ENCODE peak calls at places on chromosomes 3 and 15, in seven cellular contexts. T is colonic mucosa; R is CD4-positive, alpha-beta memory T cell; S is right lobe of liver; D is hepatocyte; I is IMR-90; L is iPS DF 6.9. P is an unnamed sample.

GRCh38 chr3:78139166-78139565 is 1099.3 kb downstream of the ROBO2 start:
- DNase-seq in T (no peak), S (no peak), L (no peak), D (no peak), R (no peak), I (peak), P (no peak)

GRCh38 chr3:72145506-72146380 is 360.8 kb upstream of the PROK2 start:
- DNase-seq in R (no peak), T (no peak), L (no peak), D (peak), I (peak), S (no peak), P (no peak)

GRCh38 chr3:24521306-24522154 is 26.9 kb upstream of the THRB start:
- DNase-seq in D (peak), T (peak), L (no peak), I (no peak), S (peak), R (no peak), P (no peak)

GRCh38 chr3:48356419-48356818 is 15.6 kb upstream of the FBXW12 start:
- DNase-seq in I (no peak), L (no peak), T (no peak), S (no peak), D (no peak), R (no peak), P (no peak)

GRCh38 chr15:98515186-98515585 is 133.2 kb upstream of the IGF1R start:
- DNase-seq in D (no peak), T (no peak), S (no peak), I (no peak), L (no peak), R (no peak), P (no peak)

GRCh38 chr3:46138571-46138970 is 69.5 kb downstream of the CCR1 start:
- DNase-seq in R (no peak), L (no peak), I (no peak), D (no peak), T (no peak), S (no peak), P (no peak)

GRCh38 chr3:188262913-188263683 is 109.1 kb downstream of the LPP start:
- DNase-seq in T (no peak), I (peak), D (peak), S (no peak), R (no peak), L (no peak), P (peak)

GRCh38 chr15:37995461-37996347 is 61.3 kb downstream of the TMCO5A start:
- DNase-seq in L (no peak), D (peak), R (no peak), S (no peak), I (peak), T (no peak), P (no peak)

GRCh38 chr3:48990636-48991421 is 788 bp downstream of the P4HTM start:
- DNase-seq in S (no peak), R (peak), L (no peak), T (peak), I (no peak), D (peak), P (peak)

GRCh38 chr3:132256984-132257383 is 60.2 kb upstream of the ACP3 start:
- DNase-seq in L (peak), I (peak), S (no peak), T (peak), R (no peak), D (peak), P (no peak)

GRCh38 chr3:156630081-156630772 is 44.2 kb upstream of the TIPARP start:
- DNase-seq in T (no peak), L (no peak), D (no peak), I (peak), R (no peak), S (no peak), P (no peak)

GRCh38 chr15:91132079-91132478 is 32.0 kb downstream of the SV2B start:
- DNase-seq in I (no peak), L (no peak), S (no peak), R (no peak), D (no peak), T (no peak), P (no peak)

GRCh38 chr3:69058180-69058946 is 6.2 kb upstream of the TMF1 start:
- DNase-seq in I (no peak), L (no peak), D (no peak), R (peak), S (no peak), T (no peak), P (no peak)

GRCh38 chr3:34159613-34160420 is 361.4 kb downstream of the PDCD6IP start:
- DNase-seq in D (no peak), T (no peak), R (no peak), I (no peak), L (no peak), S (no peak), P (no peak)

GRCh38 chr3:160183375-160184076 is 41.7 kb upstream of the C3orf80 start:
- DNase-seq in D (no peak), T (no peak), I (peak), L (no peak), S (no peak), R (no peak), P (no peak)

GRCh38 chr15:23629234-23629805 is 18.3 kb downstream of the MAGEL2 start:
- DNase-seq in I (no peak), L (no peak), R (no peak), T (no peak), S (no peak), D (peak), P (no peak)

GRCh38 chr15:45573961-45574629 is 13.1 kb upstream of the BLOC1S6 start:
- DNase-seq in L (peak), T (no peak), D (peak), S (no peak), R (no peak), I (no peak), P (no peak)

GRCh38 chr3:4492240-4493007 is 724 bp upstream of the ITPR1 start:
- DNase-seq in T (peak), S (peak), D (peak), L (no peak), I (peak), R (peak), P (no peak)

GRCh38 chr3:191255156-191255555 is 56.1 kb downstream of the OSTN start:
- DNase-seq in L (no peak), R (no peak), I (no peak), T (no peak), D (no peak), S (no peak), P (no peak)

GRCh38 chr3:32097768-32098167 is 8.7 kb upstream of the GPD1L start:
- DNase-seq in D (no peak), I (no peak), L (no peak), S (no peak), T (no peak), R (no peak), P (no peak)

GRCh38 chr3:65196663-65197062 is 508.9 kb upstream of the ADAMTS9 start:
- DNase-seq in I (no peak), L (no peak), R (no peak), D (no peak), S (no peak), T (no peak), P (no peak)

GRCh38 chr3:58526124-58526957 is 10.6 kb downstream of the ACOX2 start:
- DNase-seq in L (peak), I (peak), R (no peak), D (peak), S (no peak), T (peak), P (no peak)

GRCh38 chr3:185629554-185630181 is 43.6 kb downstream of the SENP2 start:
- DNase-seq in L (no peak), D (no peak), R (no peak), T (no peak), S (no peak), I (peak), P (no peak)

GRCh38 chr3:17158941-17159682 is 274.4 kb downstream of the PLCL2 start:
- DNase-seq in I (peak), S (no peak), L (no peak), T (no peak), D (no peak), R (no peak), P (no peak)

GRCh38 chr15:88835646-88836045 is 32.4 kb downstream of the ACAN start:
- DNase-seq in I (peak), T (no peak), L (no peak), S (no peak), D (no peak), R (no peak), P (no peak)

GRCh38 chr15:66080791-66081475 is 172.6 kb downstream of the MEGF11 start:
- DNase-seq in D (peak), S (no peak), R (no peak), T (peak), L (no peak), I (peak), P (no peak)

GRCh38 chr3:182400838-182401237 is 392.5 kb upstream of the ATP11B start:
- DNase-seq in D (no peak), R (no peak), S (no peak), T (no peak), L (no peak), I (no peak), P (no peak)

GRCh38 chr3:4570840-4571621 is 77.9 kb downstream of the ITPR1 start:
- DNase-seq in L (no peak), I (no peak), T (no peak), D (no peak), S (no peak), R (no peak), P (no peak)

GRCh38 chr15:65875458-65875857 is 6.2 kb downstream of the RAB11A start:
- DNase-seq in S (no peak), I (peak), T (no peak), L (no peak), D (no peak), R (no peak), P (no peak)

GRCh38 chr15:39232512-39232911 is 348.4 kb upstream of the THBS1 start:
- DNase-seq in S (no peak), I (peak), L (no peak), R (no peak), D (no peak), T (no peak), P (no peak)

GRCh38 chr3:142244056-142244455 is 18.7 kb upstream of the GK5 start:
- DNase-seq in T (no peak), D (no peak), R (no peak), I (no peak), S (no peak), L (no peak), P (no peak)

GRCh38 chr3:46925585-46925934 is 48.0 kb downstream of the PTH1R start:
- DNase-seq in L (no peak), D (no peak), R (no peak), T (no peak), S (peak), I (no peak), P (no peak)

GRCh38 chr3:34005886-34006285 is 207.5 kb downstream of the PDCD6IP start:
- DNase-seq in S (no peak), I (peak), L (no peak), T (no peak), R (no peak), D (no peak), P (no peak)

GRCh38 chr3:191350389-191351090 is 20.2 kb upstream of the UTS2B start:
- DNase-seq in D (no peak), I (peak), T (no peak), R (no peak), L (no peak), S (no peak), P (no peak)

GRCh38 chr3:183551930-183552329 is 3.6 kb downstream of the KLHL6 start:
- DNase-seq in D (no peak), I (no peak), S (no peak), T (no peak), R (no peak), L (no peak), P (no peak)

GRCh38 chr3:56818156-56818985 is 16.6 kb upstream of the ARHGEF3 start:
- DNase-seq in R (no peak), L (no peak), T (no peak), S (no peak), I (no peak), D (no peak), P (no peak)

GRCh38 chr3:149299938-149300791 is 33.3 kb downstream of the TM4SF18 start:
- DNase-seq in T (peak), L (no peak), S (no peak), D (peak), I (peak), R (no peak), P (no peak)

GRCh38 chr15:62857411-62857853 is 185.1 kb upstream of the TPM1 start:
- DNase-seq in T (no peak), S (no peak), R (peak), L (no peak), I (no peak), D (no peak), P (no peak)

GRCh38 chr15:62855085-62855476 is 187.5 kb upstream of the TPM1 start:
- DNase-seq in T (no peak), I (no peak), D (no peak), R (no peak), L (no peak), S (no peak), P (no peak)

GRCh38 chr15:62858343-62858742 is 184.2 kb upstream of the TPM1 start:
- DNase-seq in R (no peak), L (no peak), T (no peak), D (no peak), S (no peak), I (no peak), P (no peak)

GRCh38 chr15:62854420-62855084 is 188.0 kb upstream of the TPM1 start:
- DNase-seq in L (no peak), I (no peak), S (no peak), D (no peak), T (no peak), R (no peak), P (no peak)

GRCh38 chr15:62856466-62857246 is 185.9 kb upstream of the TPM1 start:
- DNase-seq in S (no peak), I (no peak), T (no peak), L (no peak), R (no peak), D (no peak), P (no peak)
- H3K27ac ChIP-seq in S (no peak), I (no peak), T (no peak), L (no peak), R (no peak), D (no peak), P (no peak)

GRCh38 chr3:100954199-100954935 is 38.9 kb downstream of the ABI3BP start:
- DNase-seq in S (no peak), D (no peak), I (peak), R (no peak), T (no peak), L (no peak), P (no peak)
- H3K27ac ChIP-seq in S (no peak), D (no peak), I (no peak), R (no peak), T (no peak), L (no peak), P (no peak)

DNA sequence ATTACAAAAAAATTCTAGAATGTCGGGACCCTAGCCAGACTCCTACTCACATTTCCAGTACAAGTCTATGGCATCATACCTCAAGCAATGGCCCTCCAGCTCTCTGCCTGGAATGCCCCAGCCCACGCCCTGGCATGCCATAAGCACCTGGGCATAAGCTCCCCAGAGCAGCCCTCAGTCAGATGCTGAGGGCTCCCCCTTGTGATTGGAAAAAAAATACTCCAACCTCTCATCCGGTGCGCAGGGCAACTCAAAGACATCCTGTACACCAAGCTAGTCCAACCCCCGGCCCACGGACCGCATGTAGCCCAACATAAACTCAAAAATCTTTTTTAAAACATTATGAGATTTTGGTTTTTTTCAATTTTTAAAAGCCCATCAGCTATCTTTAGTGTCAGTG is 115.4 kb downstream of the NEK10 start:
- DNase-seq in I (peak), S (no peak), D (peak), L (peak), R (peak), T (peak), P (no peak)
- H3K27ac ChIP-seq in I (no peak), S (no peak), D (no peak), L (no peak), R (no peak), T (no peak), P (no peak)

DNA sequence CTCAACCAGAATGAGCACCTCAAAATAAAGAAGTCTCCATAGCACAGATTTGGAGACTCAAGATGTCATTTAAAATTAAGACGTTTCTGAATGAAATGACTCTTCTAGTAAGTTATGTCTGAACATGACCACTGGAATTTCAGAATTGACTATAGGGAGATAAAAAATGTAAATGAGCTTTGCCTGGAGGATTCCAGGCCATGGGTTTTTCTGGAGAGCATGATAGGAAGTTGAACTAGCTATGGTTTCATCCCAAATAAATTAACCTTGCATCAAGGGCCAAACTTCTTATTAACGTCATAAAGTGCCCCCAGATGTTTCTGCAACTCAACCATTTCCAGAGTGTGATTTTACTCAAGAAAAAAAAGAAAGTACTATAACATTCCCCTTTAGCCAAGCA is 222.6 kb upstream of the NR2F2 start:
- DNase-seq in I (peak), R (no peak), S (no peak), D (no peak), T (no peak), L (no peak), P (no peak)
- H3K27ac ChIP-seq in I (no peak), R (no peak), S (no peak), D (no peak), T (no peak), L (no peak), P (no peak)

DNA sequence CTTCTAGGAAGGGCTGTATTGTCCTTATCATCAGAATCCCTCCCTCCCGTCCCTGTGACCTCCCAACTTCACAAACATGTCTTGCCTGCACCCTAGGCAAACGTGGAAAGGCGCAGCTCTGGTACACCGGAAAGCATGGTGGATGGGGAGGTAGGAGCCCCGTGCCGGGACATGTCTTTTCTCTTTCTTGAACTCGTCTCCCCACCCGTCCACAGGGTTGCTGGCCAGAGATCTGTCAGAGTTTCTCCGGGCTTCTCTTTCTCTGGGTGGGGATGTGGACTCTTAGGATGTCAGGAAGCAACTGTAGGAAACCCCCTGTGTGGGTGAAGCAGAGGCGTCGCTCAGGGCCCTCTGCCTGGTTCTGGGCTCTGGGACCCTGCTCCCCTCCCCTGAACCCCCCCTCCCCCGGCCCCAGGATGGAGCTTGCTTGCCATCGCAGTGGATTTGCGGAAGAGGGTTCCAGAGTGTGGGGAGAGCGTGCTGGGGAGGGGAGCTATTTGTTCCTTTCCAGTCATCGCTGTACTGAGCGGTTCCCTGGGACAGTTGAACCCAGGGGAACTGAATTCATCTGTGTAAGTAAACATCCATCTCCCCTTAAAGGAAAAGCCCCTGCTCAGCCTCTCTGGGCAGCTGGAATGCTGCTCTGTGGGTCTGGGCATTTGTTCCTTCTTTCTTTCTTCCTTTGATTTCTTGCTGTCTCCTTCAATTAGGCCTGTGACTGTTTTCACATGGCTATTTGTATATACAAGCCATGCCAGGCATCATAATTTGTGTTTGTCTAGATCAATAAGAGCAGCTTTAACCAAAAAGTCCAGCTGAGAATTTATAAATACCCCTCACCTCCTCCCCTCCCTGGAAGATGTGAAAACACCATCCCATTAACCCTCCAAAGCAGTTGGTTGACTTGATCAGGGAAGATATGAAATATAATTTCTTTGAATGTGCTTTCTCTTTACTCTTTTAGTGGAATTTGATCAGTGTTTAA is 72.8 kb downstream of the SMAD3 start:
- DNase-seq in T (no peak), L (no peak), I (peak), S (no peak), D (no peak), R (no peak), P (no peak)
- H3K27ac ChIP-seq in T (peak), L (no peak), I (peak), S (no peak), D (peak), R (peak), P (no peak)

DNA sequence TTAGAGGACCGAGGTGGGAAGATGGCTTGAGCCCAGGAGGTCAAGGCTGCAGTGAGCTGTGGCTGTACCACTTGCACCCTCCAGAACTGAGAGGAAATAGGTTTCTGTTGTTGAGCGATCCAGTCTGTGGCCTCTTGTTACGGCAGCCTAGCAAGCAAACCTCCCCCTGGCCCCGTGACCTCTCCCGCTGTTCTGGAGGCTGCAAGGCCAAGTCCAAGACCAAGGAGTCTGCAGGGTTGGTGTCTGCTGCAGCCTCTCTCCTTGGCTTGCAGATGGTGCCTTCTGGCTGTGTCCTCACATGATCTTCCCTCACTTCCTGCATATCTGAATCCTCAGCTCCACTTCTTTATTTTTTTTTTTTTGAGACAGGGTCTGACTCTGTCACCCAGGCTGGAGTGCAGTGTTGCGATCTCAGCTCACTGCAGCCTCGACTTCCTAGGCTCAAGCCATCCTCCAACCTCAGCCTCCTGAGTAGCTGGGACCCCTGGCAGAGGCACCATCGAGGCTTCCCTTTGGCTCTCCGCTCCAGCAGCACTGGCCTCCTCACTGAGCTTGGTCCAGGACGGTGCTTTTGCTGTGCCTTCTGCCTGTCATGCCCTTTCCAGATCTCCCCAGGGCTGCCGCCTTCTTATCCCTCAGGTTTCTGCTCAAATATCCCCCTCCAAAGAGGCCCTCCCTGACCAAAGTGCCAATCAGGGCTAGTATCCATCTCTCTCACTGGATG is 18.0 kb upstream of the PLXND1 start:
- DNase-seq in I (peak), L (no peak), R (no peak), T (peak), S (peak), D (no peak), P (no peak)
- H3K27ac ChIP-seq in I (no peak), L (no peak), R (no peak), T (peak), S (peak), D (no peak), P (no peak)